ENCODE peak calls at places on chromosomes 7 and 10, in eight cellular contexts. R, W, X, F, S, I, B and O are unnamed samples.

GRCh38 chr7:100675581-100676350 is 2.2 kb downstream of the GNB2 start:
- DNase-seq in R (peak; percentile 59), W (peak; percentile 86), X (peak; percentile 83), F (peak; percentile 87), S (no peak), I (peak; percentile 68), B (peak; percentile 91), O (peak; percentile 84)

GRCh38 chr7:116591202-116592040 is 66.6 kb downstream of the CAV1 start:
- DNase-seq in R (peak; percentile 52), W (no peak), X (no peak), F (no peak), S (no peak), I (no peak), B (no peak), O (no peak)

GRCh38 chr7:137882806-137883205 is 36.0 kb upstream of the DGKI start:
- DNase-seq in R (peak; percentile 50), W (no peak), X (no peak), F (no peak), S (no peak), I (no peak), B (no peak), O (no peak)

GRCh38 chr7:132656846-132657776 is 80.8 kb upstream of the PLXNA4 start:
- DNase-seq in R (peak; percentile 2), W (no peak), X (no peak), F (no peak), S (peak; percentile 32), I (no peak), B (no peak), O (no peak)

GRCh38 chr10:5618829-5619228 is 47.6 kb downstream of the ASB13 start:
- DNase-seq in R (no peak), W (peak; percentile 41), X (peak; percentile 54), F (no peak), S (no peak), I (no peak), B (no peak), O (peak; percentile 83)

GRCh38 chr7:1881946-1882345 is 211.9 kb downstream of the ELFN1 start:
- DNase-seq in R (no peak), W (no peak), X (no peak), F (no peak), S (no peak), I (no peak), B (no peak), O (no peak)

GRCh38 chr10:47449102-47449978 is 34.6 kb downstream of the ANXA8 start:
- DNase-seq in R (no peak), W (no peak), X (no peak), F (no peak), S (no peak), I (no peak), B (peak; percentile 51), O (no peak)

GRCh38 chr10:116168745-116169144 is 104.3 kb downstream of the GFRA1 start:
- DNase-seq in R (no peak), W (no peak), X (no peak), F (no peak), S (no peak), I (no peak), B (no peak), O (no peak)

DNA sequence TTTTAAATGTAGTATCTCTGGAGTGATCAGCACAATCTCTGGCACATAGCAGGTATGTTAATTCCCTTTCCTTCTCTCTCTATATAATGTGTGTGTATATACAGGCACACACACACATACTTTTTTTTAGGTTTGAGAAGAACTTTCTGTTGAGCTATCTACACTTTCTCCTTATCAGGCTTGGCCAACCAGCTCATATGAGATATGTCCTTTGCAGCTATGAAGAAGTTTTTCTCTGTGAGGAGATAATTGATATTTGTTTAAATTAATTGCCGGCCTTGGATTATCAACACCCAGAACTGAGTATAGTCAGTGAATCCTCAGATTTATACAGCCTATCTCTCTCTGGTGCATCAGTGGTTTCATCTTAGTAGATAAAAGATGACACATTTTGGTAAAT is 2.3 kb upstream of the MCU start:
- DNase-seq in R (no peak), W (no peak), X (no peak), F (no peak), S (no peak), I (no peak), B (no peak), O (no peak)
- H3K27ac ChIP-seq in R (no peak overlapping the region), W (no peak overlapping the region), X (no peak overlapping the region), F (no peak overlapping the region), S (peak overlapping the region; percentile 89), I (no peak overlapping the region), B (no peak overlapping the region), O (no peak overlapping the region)

DNA sequence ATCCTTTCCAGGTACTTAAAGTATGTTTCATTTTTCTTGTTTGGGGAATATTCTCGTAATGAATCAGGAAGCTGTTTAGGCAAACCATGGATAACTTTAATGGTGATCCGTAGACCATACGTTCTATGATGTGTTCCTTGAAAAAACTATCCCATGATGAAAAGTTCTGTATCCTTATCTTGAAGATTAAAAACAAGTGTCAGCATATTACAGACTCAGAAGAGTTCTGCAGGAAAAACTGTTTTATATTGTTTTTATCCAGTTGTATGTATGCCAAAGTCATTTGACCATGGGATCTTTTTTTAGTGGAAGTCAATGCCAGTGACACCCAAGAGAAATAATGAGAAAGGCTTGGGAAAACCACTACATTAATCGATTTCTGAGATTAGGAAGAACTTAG is 52.0 kb downstream of the DLD start:
- DNase-seq in R (no peak), W (no peak), X (no peak), F (no peak), S (no peak), I (no peak), B (no peak), O (no peak)
- H3K4me1 ChIP-seq in R (peaks cover 22% of the 10 kb centered on the region), W (peaks cover 18% of the 10 kb centered on the region), X (peaks cover 6% of the 10 kb centered on the region), F (peaks cover 47% of the 10 kb centered on the region), S (peaks cover 22% of the 10 kb centered on the region), I (peaks cover 11% of the 10 kb centered on the region), B (peaks cover 6% of the 10 kb centered on the region), O (peaks cover 8% of the 10 kb centered on the region)

DNA sequence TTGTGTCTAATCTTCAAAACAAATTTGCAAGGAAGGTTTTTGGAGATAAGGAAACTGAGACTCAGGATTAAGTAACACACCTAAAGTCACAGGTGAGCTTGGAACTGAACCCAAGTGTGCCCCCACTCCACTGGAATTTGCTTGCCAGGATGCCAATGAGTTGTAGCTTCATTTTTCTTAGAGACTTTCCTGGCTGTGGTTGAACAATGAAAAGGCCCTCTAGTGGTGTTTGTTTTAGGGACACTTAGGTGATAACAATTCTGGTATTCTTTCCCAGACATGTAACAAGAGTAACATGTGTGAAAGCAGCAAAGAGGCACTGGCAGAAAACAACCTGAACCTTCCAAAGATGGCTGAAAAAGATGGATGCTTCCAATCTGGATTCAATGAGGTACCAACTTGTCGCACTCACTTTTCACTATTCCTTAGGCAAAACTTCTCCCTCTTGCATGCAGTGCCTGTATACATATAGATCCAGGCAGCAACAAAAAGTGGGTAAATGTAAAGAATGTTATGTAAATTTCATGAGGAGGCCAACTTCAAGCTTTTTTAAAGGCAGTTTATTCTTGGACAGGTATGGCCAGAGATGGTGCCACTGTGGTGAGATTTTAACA is 1.5 kb downstream of the IL6 start:
- DNase-seq in R (peak; percentile 71), W (no peak), X (no peak), F (no peak), S (peak; percentile 47), I (no peak), B (no peak), O (no peak)
- H3K27ac ChIP-seq in R (peak overlapping the region; percentile 41), W (no peak overlapping the region), X (no peak overlapping the region), F (no peak overlapping the region), S (peak overlapping the region; percentile 84), I (no peak overlapping the region), B (peak overlapping the region; percentile 81), O (no peak overlapping the region)

GRCh38 chr7:95917622-95918021 is 145.3 kb downstream of the DYNC1I1 start:
- DNase-seq in R (no peak), W (peak; percentile 22), X (no peak), F (no peak), S (no peak), I (no peak), B (no peak), O (no peak)

GRCh38 chr7:95910341-95910740 is 138.0 kb downstream of the DYNC1I1 start:
- DNase-seq in R (no peak), W (no peak), X (no peak), F (no peak), S (no peak), I (no peak), B (no peak), O (no peak)

GRCh38 chr7:95919574-95919973 is 147.2 kb downstream of the DYNC1I1 start:
- DNase-seq in R (no peak), W (no peak), X (no peak), F (no peak), S (no peak), I (no peak), B (no peak), O (no peak)

GRCh38 chr7:95916573-95917371 is 144.4 kb downstream of the DYNC1I1 start:
- DNase-seq in R (peak; percentile 58), W (peak; percentile 90), X (peak; percentile 69), F (peak; percentile 80), S (peak; percentile 45), I (peak; percentile 84), B (peak; percentile 81), O (peak; percentile 80)

GRCh38 chr7:95915731-95916130 is 143.4 kb downstream of the DYNC1I1 start:
- DNase-seq in R (no peak), W (no peak), X (no peak), F (no peak), S (no peak), I (no peak), B (no peak), O (no peak)
- H3K4me1 ChIP-seq in R (no peaks in the 10 kb centered on the region), W (peaks cover 2% of the 10 kb centered on the region), X (no peaks in the 10 kb centered on the region), F (no peaks in the 10 kb centered on the region), S (no peaks in the 10 kb centered on the region), I (peaks cover 5% of the 10 kb centered on the region), B (no peaks in the 10 kb centered on the region), O (no peaks in the 10 kb centered on the region)

DNA sequence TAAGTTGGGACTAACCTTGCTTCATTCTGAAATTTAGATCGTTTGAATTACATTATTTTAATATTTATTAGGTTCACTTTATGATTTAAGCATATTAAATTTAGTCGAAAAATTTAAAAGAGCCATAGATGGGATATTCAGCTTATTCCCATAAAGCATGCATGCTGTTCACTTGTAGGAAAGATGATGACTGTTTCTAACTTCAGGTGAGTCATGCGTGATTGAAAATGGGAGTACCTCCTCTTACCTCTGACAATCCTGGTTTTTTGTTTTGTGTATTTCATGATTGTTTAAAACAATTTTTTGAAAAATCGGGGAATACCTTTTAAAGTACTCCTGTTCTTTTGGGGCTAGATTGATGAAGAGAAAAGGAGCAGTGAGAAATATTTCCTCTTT is 1.4 kb downstream of the TNKS2 start:
- DNase-seq in R (peak; percentile 43), W (no peak), X (no peak), F (no peak), S (peak; percentile 21), I (no peak), B (no peak), O (no peak)
- H3K27ac ChIP-seq in R (no peak overlapping the region), W (peak overlapping the region; percentile 95), X (peak overlapping the region; percentile 96), F (peak overlapping the region; percentile 95), S (peak overlapping the region; percentile 97), I (no peak overlapping the region), B (peak overlapping the region; percentile 94), O (peak overlapping the region; percentile 92)

GRCh38 chr10:114395361-114396022 is 8.8 kb downstream of the AFAP1L2 start:
- DNase-seq in R (no peak), W (no peak), X (no peak), F (no peak), S (no peak), I (no peak), B (no peak), O (no peak)
- H3K4me1 ChIP-seq in R (peaks cover 1% of the 10 kb centered on the region), W (peaks cover 34% of the 10 kb centered on the region), X (peaks cover 18% of the 10 kb centered on the region), F (peaks cover 3% of the 10 kb centered on the region), S (peaks cover 28% of the 10 kb centered on the region), I (peaks cover 19% of the 10 kb centered on the region), B (peaks cover 13% of the 10 kb centered on the region), O (peaks cover 3% of the 10 kb centered on the region)